ENCODE peak calls at places on chromosome 15, in six cellular contexts. I is AG08396, H is DMS153, E is fibroblast of lung, J is posterior cingulate gyrus, D is activated gamma-delta T cell treated with Interleukin-2 at 50 U/mL for 16 hours. K is an unnamed sample.

GRCh38 chr15:77075528-77075927 is 4.6 kb upstream of the TSPAN3 start:
- DNase-seq in I (no peak), H (no peak), E (no peak), J (peak), D (no peak), K (peak)

GRCh38 chr15:42137461-42138261 is 18.8 kb downstream of the PLA2G4F start:
- DNase-seq in I (peak), H (peak), E (peak), J (no peak), D (no peak), K (peak)

GRCh38 chr15:70258369-70259029 is 160.8 kb upstream of the TLE3 start:
- DNase-seq in I (no peak), H (no peak), E (no peak), J (no peak), D (peak), K (no peak)

GRCh38 chr15:100902436-100903190 is 16.5 kb upstream of the LRRK1 start:
- DNase-seq in I (peak), H (peak), E (peak), J (no peak), D (no peak), K (no peak)

GRCh38 chr15:71291247-71291646 is 176.0 kb downstream of the THSD4 start:
- DNase-seq in I (no peak), H (no peak), E (no peak), J (no peak), D (no peak), K (no peak)

GRCh38 chr15:85024509-85025336 is 43.1 kb downstream of the PDE8A start:
- DNase-seq in I (peak), H (no peak), E (peak), J (no peak), D (peak), K (peak)

GRCh38 chr15:87604857-87605446 is 651.6 kb downstream of the NTRK3 start:
- DNase-seq in I (no peak), H (no peak), E (peak), J (peak), D (no peak), K (peak)

GRCh38 chr15:45341775-45342174 is 36.6 kb downstream of the GATM start:
- DNase-seq in I (no peak), H (no peak), E (no peak), J (no peak), D (no peak), K (no peak)

GRCh38 chr15:70196314-70197291 is 98.9 kb upstream of the TLE3 start:
- DNase-seq in I (no peak), H (peak), E (peak), J (no peak), D (no peak), K (peak)

GRCh38 chr15:74420193-74420905 is 13.4 kb downstream of the SEMA7A start:
- DNase-seq in I (no peak), H (no peak), E (no peak), J (no peak), D (no peak), K (peak)

GRCh38 chr15:78676424-78677110 is 35.6 kb upstream of the CHRNB4 start:
- DNase-seq in I (no peak), H (no peak), E (no peak), J (no peak), D (no peak), K (no peak)

GRCh38 chr15:41331281-41331680 is 1.1 kb downstream of the OIP5 start:
- DNase-seq in I (no peak), H (no peak), E (no peak), J (no peak), D (no peak), K (no peak)

GRCh38 chr15:36644156-36644896 is 64.9 kb downstream of the CDIN1 start:
- DNase-seq in I (no peak), H (peak), E (no peak), J (no peak), D (no peak), K (no peak)

GRCh38 chr15:32704343-32705076 is 13.3 kb upstream of the GREM1 start:
- DNase-seq in I (no peak), H (no peak), E (peak), J (no peak), D (no peak), K (no peak)

GRCh38 chr15:62391565-62392262 is 226.6 kb upstream of the C2CD4B start:
- DNase-seq in I (peak), H (no peak), E (peak), J (peak), D (peak), K (no peak)

GRCh38 chr15:74317820-74318375 is 49.5 kb downstream of the CYP11A1 start:
- DNase-seq in I (peak), H (peak), E (peak), J (no peak), D (no peak), K (peak)

GRCh38 chr15:94387854-94388441 is 156.6 kb downstream of the MCTP2 start:
- DNase-seq in I (no peak), H (no peak), E (no peak), J (no peak), D (no peak), K (peak)

GRCh38 chr15:85542895-85543331 is 162.5 kb downstream of the AKAP13 start:
- DNase-seq in I (no peak), H (peak), E (peak), J (no peak), D (no peak), K (no peak)

GRCh38 chr15:63905558-63906265 is 72.0 kb upstream of the HERC1 start:
- DNase-seq in I (no peak), H (no peak), E (no peak), J (no peak), D (no peak), K (no peak)

GRCh38 chr15:77505556-77505955 is 84.9 kb downstream of the HMG20A start:
- DNase-seq in I (no peak), H (no peak), E (no peak), J (no peak), D (no peak), K (no peak)